ENCODE peak calls at places on chromosomes 4 and X, in five cellular contexts. U is choroid plexus epithelial cell; V is fibroblast of the aortic adventitia; B is stimulated activated CD4-positive, alpha-beta T cell treated with anti-CD3 and anti-CD28 coated beads, TNF-alpha, amount 100 ng/mL, for 4 hours; N is coronary artery. J is an unnamed sample.

GRCh38 chr4:89024051-89024675 is 32.8 kb downstream of the FAM13A start:
- DNase-seq in V (peak), N (no peak), U (peak), B (peak), J (peak)

GRCh38 chr4:139817657-139818452 is 152.2 kb downstream of the MGST2 start:
- DNase-seq in B (no peak), N (no peak), U (no peak), V (peak), J (no peak)

GRCh38 chr4:185343726-185344581 is 51.8 kb downstream of the LRP2BP start:
- DNase-seq in B (no peak), N (no peak), V (peak), U (peak), J (no peak)

GRCh38 chr4:172202480-172203076 is 389.4 kb downstream of the GALNTL6 start:
- DNase-seq in U (peak), V (peak), N (no peak), B (no peak), J (no peak)

GRCh38 chr4:30815685-30816084 is 95.5 kb downstream of the PCDH7 start:
- DNase-seq in N (no peak), U (no peak), B (no peak), V (no peak), J (no peak)

GRCh38 chr4:176340871-176341685 is 21.3 kb downstream of the SPCS3 start:
- DNase-seq in B (no peak), U (peak), N (no peak), V (peak), J (peak)

GRCh38 chrX:20595928-20596550 is 329.3 kb upstream of the RPS6KA3 start:
- DNase-seq in U (peak), N (no peak), V (peak), B (no peak), J (no peak)

GRCh38 chr4:153950100-153950979 is 161.5 kb upstream of the SFRP2 start:
- DNase-seq in U (no peak), B (no peak), V (no peak), N (no peak), J (no peak)

GRCh38 chr4:60721680-60722079 is 478.4 kb upstream of the ADGRL3 start:
- DNase-seq in N (no peak), U (no peak), V (no peak), B (no peak), J (no peak)

GRCh38 chr4:100287569-100287968 is 97.3 kb upstream of the DDIT4L start:
- DNase-seq in B (no peak), N (no peak), U (no peak), V (no peak), J (no peak)

GRCh38 chrX:100928660-100929613 is at the start of gene XKRX:
- DNase-seq in U (no peak), N (no peak), V (no peak), B (peak), J (peak)

GRCh38 chr4:79653871-79654270 is 245.8 kb upstream of the GK2 start:
- DNase-seq in N (no peak), B (no peak), V (no peak), U (peak), J (no peak)

GRCh38 chr4:75056277-75056676 is 123.4 kb downstream of the PARM1 start:
- DNase-seq in U (no peak), B (no peak), V (no peak), N (no peak), J (no peak)

GRCh38 chr4:7607156-7607910 is 172.6 kb upstream of the PSAPL1 start:
- DNase-seq in U (peak), V (no peak), N (no peak), B (no peak), J (no peak)

GRCh38 chr4:112509243-112510190 is 6.5 kb downstream of the NEUROG2 start:
- DNase-seq in U (no peak), B (no peak), V (peak), N (no peak), J (no peak)

GRCh38 chr4:76558391-76559235 is 123.6 kb downstream of the SHROOM3 start:
- DNase-seq in N (no peak), V (peak), U (no peak), B (no peak), J (no peak)

J was measured in T-helper 1 cell.